ENCODE peak calls at places on chromosomes 4 and X, in six cellular contexts. Z is CD8-positive, alpha-beta T cell; D is CD4-positive, alpha-beta memory T cell; K is right cardiac atrium; W is CD8-positive, alpha-beta memory T cell; R is NT2/D1. O is an unnamed sample.

GRCh38 chr4:73776363-73776762 is 36.0 kb downstream of the CXCL8 start:
- DNase-seq in Z (no peak), D (no peak), K (peak; percentile 19), W (no peak), R (no peak), O (no peak)

GRCh38 chr4:8830611-8831200 is 40.9 kb downstream of the HMX1 start:
- DNase-seq in Z (no peak), D (no peak), K (no peak), W (no peak), R (no peak), O (no peak)

GRCh38 chrX:100979881-100980607 is 10.5 kb downstream of the ARL13A start:
- DNase-seq in Z (no peak), D (no peak), K (no peak), W (no peak), R (no peak), O (no peak)

GRCh38 chr4:172786039-172786792 is 382.4 kb upstream of the GALNT7 start:
- DNase-seq in Z (no peak), D (no peak), K (peak; percentile 11), W (no peak), R (no peak), O (no peak)

GRCh38 chr4:10026485-10026884 is 5.2 kb upstream of the SLC2A9 start:
- DNase-seq in Z (no peak), D (no peak), K (no peak), W (no peak), R (no peak), O (no peak)

GRCh38 chr4:106864231-106864630 is 171.9 kb downstream of the DKK2 start:
- DNase-seq in Z (no peak), D (no peak), K (no peak), W (no peak), R (no peak), O (no peak)

GRCh38 chrX:1914606-1915365 is 299.9 kb downstream of the ASMT start:
- DNase-seq in Z (no peak), D (no peak), K (no peak), W (no peak), R (no peak), O (no peak)

GRCh38 chr4:6944311-6945051 is 34.9 kb downstream of the TBC1D14 start:
- DNase-seq in Z (no peak), D (no peak), K (no peak), W (no peak), R (no peak), O (no peak)

GRCh38 chr4:88981993-88982392 is 75.0 kb downstream of the FAM13A start:
- DNase-seq in Z (no peak), D (no peak), K (no peak), W (no peak), R (no peak), O (no peak)

DNA sequence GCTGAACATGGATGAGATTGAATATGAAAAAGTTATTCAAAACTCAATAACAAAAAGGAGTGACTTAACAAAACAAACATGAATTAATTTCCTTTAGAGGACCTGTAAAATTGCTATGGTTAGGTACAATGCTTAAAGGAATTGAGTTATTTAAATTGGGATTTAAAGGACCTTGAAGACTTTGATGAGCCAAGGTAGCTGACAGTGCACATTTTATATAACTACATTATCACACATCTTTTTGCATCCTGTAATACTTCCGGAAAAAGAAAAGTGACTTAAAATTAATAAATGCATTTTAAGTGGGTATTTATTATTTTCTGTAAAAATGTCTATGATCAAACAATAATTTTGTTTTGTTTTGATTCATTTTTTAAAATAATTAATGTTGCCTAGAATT is 964.8 kb upstream of the SLIT2 start:
- DNase-seq in Z (no peak), D (no peak), K (no peak), W (no peak), R (no peak), O (no peak)
- H3K9me3 ChIP-seq in Z (no peaks in the 10 kb centered on the region), D (no peaks in the 10 kb centered on the region), K (no peaks in the 10 kb centered on the region), W (no peaks in the 10 kb centered on the region), R (peaks cover 6% of the 10 kb centered on the region), O (no peaks in the 10 kb centered on the region)

GRCh38 chr4:253936-254756 is 51.1 kb downstream of the ZNF732 start:
- DNase-seq in Z (no peak), D (no peak), K (no peak), W (no peak), R (no peak), O (no peak)
- H3K9me3 ChIP-seq in Z (peaks cover 19% of the 10 kb centered on the region), D (no peaks in the 10 kb centered on the region), K (peaks cover 3% of the 10 kb centered on the region), W (peaks cover 24% of the 10 kb centered on the region), R (peaks cover 100% of the 10 kb centered on the region), O (peaks cover 22% of the 10 kb centered on the region)

DNA sequence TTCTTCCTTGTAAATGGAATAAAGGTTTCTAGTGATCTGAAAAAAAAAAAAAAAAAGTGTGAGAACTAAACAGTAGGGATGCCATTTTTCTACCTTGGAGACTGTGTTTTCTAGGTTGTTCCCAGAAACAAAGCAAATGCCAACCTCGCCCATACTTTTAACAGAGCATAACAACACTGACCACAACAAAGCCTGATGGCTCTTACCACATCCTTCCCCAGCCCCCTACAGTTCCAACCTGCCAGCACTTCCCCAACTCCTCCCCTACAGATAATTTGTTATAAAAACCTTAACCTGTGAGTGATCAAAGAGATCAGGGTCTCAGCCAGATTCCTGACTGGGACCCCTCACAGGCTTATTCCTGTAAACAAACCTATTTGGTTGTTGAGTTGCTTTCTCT is 940.0 kb downstream of the SH3BGRL start:
- DNase-seq in Z (peak; percentile 12), D (peak; percentile 53), K (no peak), W (peak; percentile 71), R (no peak), O (no peak)
- H3K9me3 ChIP-seq in Z (no peaks in the 10 kb centered on the region), D (no peaks in the 10 kb centered on the region), K (no peaks in the 10 kb centered on the region), W (no peaks in the 10 kb centered on the region), R (no peaks in the 10 kb centered on the region), O (no peaks in the 10 kb centered on the region)

GRCh38 chr4:4347585-4347984 is 39.3 kb upstream of the NSG1 start:
- DNase-seq in Z (no peak), D (no peak), K (no peak), W (no peak), R (no peak), O (no peak)
- H3K9me3 ChIP-seq in Z (peaks cover 9% of the 10 kb centered on the region), D (no peaks in the 10 kb centered on the region), K (no peaks in the 10 kb centered on the region), W (no peaks in the 10 kb centered on the region), R (peaks cover 7% of the 10 kb centered on the region), O (no peaks in the 10 kb centered on the region)

GRCh38 chr4:133162941-133163340 is 13.8 kb downstream of the PCDH10 start:
- DNase-seq in Z (no peak), D (no peak), K (no peak), W (no peak), R (no peak), O (no peak)

GRCh38 chr4:133156556-133156955 is 7.5 kb downstream of the PCDH10 start:
- DNase-seq in Z (no peak), D (no peak), K (no peak), W (no peak), R (no peak), O (no peak)

GRCh38 chr4:133161570-133161969 is 12.5 kb downstream of the PCDH10 start:
- DNase-seq in Z (no peak), D (no peak), K (no peak), W (no peak), R (no peak), O (no peak)

GRCh38 chr4:133157460-133158160 is 8.5 kb downstream of the PCDH10 start:
- DNase-seq in Z (no peak), D (no peak), K (no peak), W (no peak), R (no peak), O (no peak)

DNA sequence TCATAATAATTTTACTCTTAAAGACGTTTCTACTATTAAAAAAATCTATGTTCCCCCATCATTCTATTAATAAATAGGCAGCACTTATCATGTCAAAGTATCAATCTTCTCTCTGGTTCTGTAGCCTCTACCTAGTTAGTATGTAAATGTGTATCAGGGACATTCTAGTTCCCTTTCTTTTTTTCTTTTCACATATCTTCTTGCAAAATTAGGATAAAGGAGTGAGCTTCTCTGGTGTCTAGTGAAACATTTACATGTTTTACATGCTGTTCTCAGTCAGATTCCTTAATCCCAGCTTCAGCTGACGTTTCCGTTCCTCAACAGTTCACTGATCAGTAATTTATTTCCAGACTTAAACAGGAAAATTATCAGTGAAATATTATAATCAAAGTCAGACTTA is 11.8 kb downstream of the PCDH10 start:
- DNase-seq in Z (no peak), D (no peak), K (no peak), W (no peak), R (no peak), O (no peak)
- H3K9me3 ChIP-seq in Z (no peaks in the 10 kb centered on the region), D (no peaks in the 10 kb centered on the region), K (no peaks in the 10 kb centered on the region), W (no peaks in the 10 kb centered on the region), R (no peaks in the 10 kb centered on the region), O (no peaks in the 10 kb centered on the region)

GRCh38 chr4:112702892-112703291 is 65.9 kb downstream of the LARP7 start:
- DNase-seq in Z (no peak), D (no peak), K (no peak), W (no peak), R (no peak), O (no peak)
- H3K9me3 ChIP-seq in Z (no peaks in the 10 kb centered on the region), D (no peaks in the 10 kb centered on the region), K (no peaks in the 10 kb centered on the region), W (no peaks in the 10 kb centered on the region), R (no peaks in the 10 kb centered on the region), O (no peaks in the 10 kb centered on the region)

GRCh38 chrX:65941775-65942174 is 98.1 kb downstream of the VSIG4 start:
- DNase-seq in Z (no peak), D (no peak), K (no peak), W (no peak), R (no peak), O (no peak)
- H3K9me3 ChIP-seq in Z (no peaks in the 10 kb centered on the region), D (no peaks in the 10 kb centered on the region), K (no peaks in the 10 kb centered on the region), W (no peaks in the 10 kb centered on the region), R (peaks cover 10% of the 10 kb centered on the region), O (no peaks in the 10 kb centered on the region)

DNA sequence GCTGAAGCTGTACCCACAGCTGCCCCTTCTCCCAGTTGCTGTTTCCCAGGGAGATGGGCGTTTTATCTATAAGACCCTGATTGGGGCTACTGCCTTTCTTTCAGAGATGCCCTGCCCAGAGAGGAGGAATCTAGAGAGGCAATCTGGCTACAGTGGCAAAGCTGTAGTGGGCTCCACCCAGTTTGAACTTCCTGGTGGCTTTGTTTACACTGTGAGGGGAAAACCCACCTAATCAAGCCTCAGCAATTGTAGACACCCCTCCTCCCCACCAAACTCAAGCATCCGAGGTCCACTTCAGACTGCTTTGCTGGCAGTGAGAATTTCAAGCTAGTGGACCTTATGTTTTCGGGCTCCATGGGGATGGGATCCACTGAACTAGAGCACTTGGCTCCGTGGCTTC is 240.4 kb upstream of the AFF2 start:
- DNase-seq in Z (no peak), D (no peak), K (no peak), W (no peak), R (no peak), O (no peak)
- H3K9me3 ChIP-seq in Z (no peaks in the 10 kb centered on the region), D (no peaks in the 10 kb centered on the region), K (no peaks in the 10 kb centered on the region), W (no peaks in the 10 kb centered on the region), R (no peaks in the 10 kb centered on the region), O (no peaks in the 10 kb centered on the region)

DNA sequence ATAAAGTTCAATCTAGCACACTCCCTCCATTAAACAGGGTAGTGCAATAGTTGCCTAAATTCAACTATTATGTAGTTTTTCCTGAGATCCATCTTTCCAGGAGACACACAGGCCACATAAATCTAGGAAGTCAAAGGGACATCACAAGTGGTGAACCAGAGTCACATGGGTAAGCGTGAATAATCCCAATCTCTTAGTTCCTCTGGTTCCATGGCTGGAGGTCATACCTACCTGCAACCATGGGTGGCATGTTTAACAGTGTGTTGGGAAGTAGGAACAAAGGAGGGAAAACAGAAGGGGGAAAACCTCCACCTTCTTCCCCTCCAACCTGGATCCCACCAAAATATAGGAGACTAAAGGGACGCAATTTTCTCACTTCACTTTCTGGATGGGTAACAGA is 2651.6 kb downstream of the ARAP2 start:
- DNase-seq in Z (no peak), D (no peak), K (no peak), W (no peak), R (no peak), O (no peak)
- H3K9me3 ChIP-seq in Z (no peaks in the 10 kb centered on the region), D (no peaks in the 10 kb centered on the region), K (peaks cover 8% of the 10 kb centered on the region), W (no peaks in the 10 kb centered on the region), R (peaks cover 30% of the 10 kb centered on the region), O (no peaks in the 10 kb centered on the region)